ENCODE peak calls at places on chromosomes 3 and 15, in five cellular contexts. N, T, P, Z and L are unnamed samples.

GRCh38 chr3:127209155-127209839 is 16.4 kb downstream of the PRR23E start:
- DNase-seq in N (no peak), T (no peak), P (no peak), Z (no peak), L (no peak)

GRCh38 chr3:183730361-183730760 is 32.8 kb downstream of the YEATS2 start:
- DNase-seq in N (no peak), T (no peak), P (no peak), Z (no peak), L (no peak)

GRCh38 chr3:60301142-60301541 is 950.1 kb downstream of the FHIT start:
- DNase-seq in N (no peak), T (no peak), P (no peak), Z (no peak), L (no peak)

GRCh38 chr3:151044706-151045105 is 40.8 kb upstream of the MED12L start:
- DNase-seq in N (no peak), T (no peak), P (no peak), Z (no peak), L (no peak)

GRCh38 chr3:45381168-45381852 is 7.1 kb upstream of the LARS2 start:
- DNase-seq in N (peak; percentile 44), T (no peak), P (no peak), Z (no peak), L (no peak)

GRCh38 chr3:42961633-42962032 is 17.5 kb upstream of the GASK1A start:
- DNase-seq in N (peak; percentile 59), T (peak; percentile 42), P (peak; percentile 30), Z (no peak), L (peak; percentile 29)

GRCh38 chr15:35697549-35698299 is 151.8 kb upstream of the DPH6 start:
- DNase-seq in N (no peak), T (no peak), P (peak; percentile 17), Z (no peak), L (no peak)

GRCh38 chr15:62059108-62059817 is 984 bp downstream of the VPS13C start:
- DNase-seq in N (peak; percentile 24), T (no peak), P (no peak), Z (no peak), L (no peak)

GRCh38 chr3:40170395-40170794 is 139.1 kb upstream of the EIF1B start:
- DNase-seq in N (no peak), T (no peak), P (no peak), Z (peak; percentile 66), L (no peak)

GRCh38 chr15:39312984-39313383 is 267.9 kb upstream of the THBS1 start:
- DNase-seq in N (peak; percentile 11), T (peak; percentile 77), P (peak; percentile 47), Z (no peak), L (peak; percentile 19)
- TF ChIP-seq ESRRA in N (no peak), T (no peak), P (no peak), Z (no peak), L (no peak)

GRCh38 chr3:132225664-132226063 is 91.5 kb upstream of the ACP3 start:
- DNase-seq in N (no peak), T (no peak), P (peak; percentile 44), Z (no peak), L (no peak)

GRCh38 chr3:132220986-132221385 is 96.2 kb upstream of the ACP3 start:
- DNase-seq in N (no peak), T (no peak), P (no peak), Z (no peak), L (no peak)

GRCh38 chr3:132218817-132219390 is 98.3 kb upstream of the ACP3 start:
- DNase-seq in N (no peak), T (no peak), P (no peak), Z (no peak), L (no peak)

GRCh38 chr3:132228923-132229322 is 88.3 kb upstream of the ACP3 start:
- DNase-seq in N (peak; percentile 1), T (no peak), P (peak; percentile 24), Z (no peak), L (no peak)

GRCh38 chr3:132222868-132223538 is 94.2 kb upstream of the ACP3 start:
- DNase-seq in N (no peak), T (no peak), P (no peak), Z (no peak), L (no peak)
- TF ChIP-seq ESRRA in N (no peak), T (no peak), P (no peak), Z (no peak), L (no peak)

GRCh38 chr3:52046914-52047239 is 9.5 kb downstream of the DUSP7 start:
- DNase-seq in N (no peak), T (no peak), P (no peak), Z (no peak), L (no peak)
- TF ChIP-seq ESRRA in N (no peak), T (no peak), P (no peak), Z (no peak), L (no peak)

GRCh38 chr3:26718295-26718694 is 95.7 kb downstream of the LRRC3B start:
- DNase-seq in N (no peak), T (no peak), P (no peak), Z (no peak), L (no peak)

GRCh38 chr3:26714485-26714884 is 91.9 kb downstream of the LRRC3B start:
- DNase-seq in N (no peak), T (no peak), P (no peak), Z (no peak), L (no peak)

GRCh38 chr3:26712211-26713026 is 89.8 kb downstream of the LRRC3B start:
- DNase-seq in N (peak; percentile 50), T (peak; percentile 34), P (peak; percentile 34), Z (no peak), L (no peak)
- TF ChIP-seq ESRRA in N (no peak), T (no peak), P (no peak), Z (no peak), L (no peak)

GRCh38 chr3:147391726-147392082 is 14.6 kb downstream of the ZIC4 start:
- DNase-seq in N (no peak), T (no peak), P (no peak), Z (no peak), L (no peak)

GRCh38 chr3:147390589-147391569 is 15.5 kb downstream of the ZIC4 start:
- DNase-seq in N (no peak), T (no peak), P (no peak), Z (no peak), L (peak; percentile 52)

GRCh38 chr3:147394168-147394941 is 12.0 kb downstream of the ZIC4 start:
- DNase-seq in N (no peak), T (no peak), P (no peak), Z (no peak), L (no peak)

GRCh38 chr3:147393261-147393964 is 12.9 kb downstream of the ZIC4 start:
- DNase-seq in N (no peak), T (no peak), P (no peak), Z (no peak), L (peak; percentile 86)

DNA sequence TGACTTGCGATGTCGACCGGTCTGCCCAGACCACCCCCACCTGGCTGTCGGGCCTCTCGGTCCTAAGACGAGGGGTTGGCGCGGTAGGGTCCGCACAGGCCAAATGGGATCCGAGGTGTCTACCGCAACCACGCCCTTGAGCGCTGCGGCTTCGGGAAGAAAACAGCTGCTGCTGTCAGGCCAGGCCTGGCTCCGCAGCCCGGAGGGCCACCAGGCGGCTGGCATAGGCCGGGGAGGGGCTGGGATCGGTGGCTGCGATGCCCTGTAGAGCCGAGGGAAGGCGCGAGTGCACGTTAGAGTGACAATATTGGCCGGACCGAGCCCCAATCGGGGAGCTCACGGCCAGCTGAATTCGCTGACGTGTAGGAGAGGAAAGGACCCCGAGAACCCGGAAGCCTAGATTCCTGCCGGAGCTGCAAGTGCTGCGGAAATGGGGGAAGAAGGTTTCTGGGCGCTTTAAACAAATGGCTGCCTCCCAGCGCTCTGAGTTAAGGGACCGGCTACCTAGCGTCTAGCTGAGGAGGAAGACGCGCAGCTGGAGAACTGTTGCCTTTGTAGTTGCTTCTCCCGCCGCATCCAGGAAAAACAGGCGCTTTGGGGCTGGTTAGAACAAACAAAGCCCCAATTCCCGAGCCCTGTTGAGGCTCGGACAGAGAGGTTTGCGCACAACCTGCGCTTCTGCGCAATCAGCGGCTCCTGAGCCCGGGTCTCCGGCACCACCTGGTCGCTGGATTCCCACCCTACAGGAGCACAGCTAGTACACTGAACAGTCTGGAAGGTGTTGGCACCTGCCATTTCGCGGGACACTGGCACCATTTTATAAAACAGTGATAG is 14.0 kb downstream of the ZIC4 start:
- DNase-seq in N (no peak), T (no peak), P (no peak), Z (no peak), L (peak; percentile 89)
- TF ChIP-seq ESRRA in N (no peak), T (no peak), P (no peak), Z (no peak), L (no peak)

GRCh38 chr3:48711727-48712126 is 5.3 kb downstream of the IP6K2 start:
- DNase-seq in N (no peak), T (no peak), P (no peak), Z (no peak), L (no peak)

GRCh38 chr3:48707157-48707556 is 9.9 kb downstream of the IP6K2 start:
- DNase-seq in N (no peak), T (no peak), P (no peak), Z (no peak), L (no peak)

GRCh38 chr3:48709051-48709461 is 8.0 kb downstream of the IP6K2 start:
- DNase-seq in N (no peak), T (no peak), P (no peak), Z (no peak), L (no peak)

GRCh38 chr3:48708481-48708889 is 8.5 kb downstream of the IP6K2 start:
- DNase-seq in N (no peak), T (no peak), P (no peak), Z (no peak), L (no peak)
- TF ChIP-seq ESRRA in N (no peak), T (no peak), P (no peak), Z (no peak), L (no peak)